ENCODE peak calls at places on chromosome 1, in nine cellular contexts. One of them, this sample, is unnamed.
A peak's percentile ranks its signal among the peaks of the same experiment; 100 is the strongest.

GRCh38 chr1:240706150-240706904 is 94.4 kb upstream of the GREM2 start:
- DNase-seq in amniotic stem cell: peak; percentile 44
- DNase-seq in activated T-cell treated with anti-CD3 and anti-CD28 coated beads, Interleukin-2, amount 50 U/mL, for 48 hours: no peak
- DNase-seq in memory B cell: no peak
- DNase-seq in mammary epithelial cell: no peak
- DNase-seq in hypothalamus: no peak
- DNase-seq in endodermal cell: no peak
- DNase-seq in fibroblast of the conjunctiva: peak; percentile 37
- DNase-seq in stimulated activated CD4-positive, alpha-beta T cell treated with anti-CD3 and anti-CD28 coated beads, Interleukin-12 subunit alpha, Interleukin-12 subunit beta, amount 100 ng/mL, for 4 hours: no peak
- DNase-seq in this sample: no peak

GRCh38 chr1:87450615-87451209 is 122.0 kb downstream of the LMO4 start:
- DNase-seq in amniotic stem cell: no peak
- DNase-seq in activated T-cell treated with anti-CD3 and anti-CD28 coated beads, Interleukin-2, amount 50 U/mL, for 48 hours: peak; percentile 23
- DNase-seq in memory B cell: no peak
- DNase-seq in mammary epithelial cell: no peak
- DNase-seq in hypothalamus: no peak
- DNase-seq in endodermal cell: peak; percentile 61
- DNase-seq in fibroblast of the conjunctiva: no peak
- DNase-seq in stimulated activated CD4-positive, alpha-beta T cell treated with anti-CD3 and anti-CD28 coated beads, Interleukin-12 subunit alpha, Interleukin-12 subunit beta, amount 100 ng/mL, for 4 hours: peak; percentile 7
- DNase-seq in this sample: no peak

GRCh38 chr1:21027805-21028204 is 148.9 kb downstream of the EIF4G3 start:
- DNase-seq in amniotic stem cell: no peak
- DNase-seq in activated T-cell treated with anti-CD3 and anti-CD28 coated beads, Interleukin-2, amount 50 U/mL, for 48 hours: no peak
- DNase-seq in memory B cell: no peak
- DNase-seq in mammary epithelial cell: no peak
- DNase-seq in hypothalamus: no peak
- DNase-seq in endodermal cell: no peak
- DNase-seq in fibroblast of the conjunctiva: no peak
- DNase-seq in stimulated activated CD4-positive, alpha-beta T cell treated with anti-CD3 and anti-CD28 coated beads, Interleukin-12 subunit alpha, Interleukin-12 subunit beta, amount 100 ng/mL, for 4 hours: no peak
- DNase-seq in this sample: no peak

GRCh38 chr1:1217621-1218523 is 3.9 kb upstream of the TNFRSF4 start:
- DNase-seq in amniotic stem cell: no peak
- DNase-seq in activated T-cell treated with anti-CD3 and anti-CD28 coated beads, Interleukin-2, amount 50 U/mL, for 48 hours: peak; percentile 71
- DNase-seq in memory B cell: no peak
- DNase-seq in mammary epithelial cell: peak; percentile 81
- DNase-seq in hypothalamus: no peak
- DNase-seq in endodermal cell: peak; percentile 80
- DNase-seq in fibroblast of the conjunctiva: no peak
- DNase-seq in stimulated activated CD4-positive, alpha-beta T cell treated with anti-CD3 and anti-CD28 coated beads, Interleukin-12 subunit alpha, Interleukin-12 subunit beta, amount 100 ng/mL, for 4 hours: no peak
- DNase-seq in this sample: no peak

GRCh38 chr1:23456226-23456625 is 27.8 kb downstream of the ASAP3 start:
- DNase-seq in amniotic stem cell: no peak
- DNase-seq in activated T-cell treated with anti-CD3 and anti-CD28 coated beads, Interleukin-2, amount 50 U/mL, for 48 hours: no peak
- DNase-seq in memory B cell: no peak
- DNase-seq in mammary epithelial cell: peak; percentile 91
- DNase-seq in hypothalamus: no peak
- DNase-seq in endodermal cell: no peak
- DNase-seq in fibroblast of the conjunctiva: no peak
- DNase-seq in stimulated activated CD4-positive, alpha-beta T cell treated with anti-CD3 and anti-CD28 coated beads, Interleukin-12 subunit alpha, Interleukin-12 subunit beta, amount 100 ng/mL, for 4 hours: no peak
- DNase-seq in this sample: no peak

GRCh38 chr1:85328713-85329376 is 52.4 kb upstream of the BCL10 start:
- DNase-seq in amniotic stem cell: peak; percentile 71
- DNase-seq in activated T-cell treated with anti-CD3 and anti-CD28 coated beads, Interleukin-2, amount 50 U/mL, for 48 hours: no peak
- DNase-seq in memory B cell: no peak
- DNase-seq in mammary epithelial cell: peak; percentile 89
- DNase-seq in hypothalamus: no peak
- DNase-seq in endodermal cell: peak; percentile 78
- DNase-seq in fibroblast of the conjunctiva: peak; percentile 73
- DNase-seq in stimulated activated CD4-positive, alpha-beta T cell treated with anti-CD3 and anti-CD28 coated beads, Interleukin-12 subunit alpha, Interleukin-12 subunit beta, amount 100 ng/mL, for 4 hours: no peak
- DNase-seq in this sample: no peak

GRCh38 chr1:223343692-223344091 is 20.3 kb downstream of the SUSD4 start:
- DNase-seq in amniotic stem cell: no peak
- DNase-seq in activated T-cell treated with anti-CD3 and anti-CD28 coated beads, Interleukin-2, amount 50 U/mL, for 48 hours: no peak
- DNase-seq in memory B cell: no peak
- DNase-seq in mammary epithelial cell: no peak
- DNase-seq in hypothalamus: no peak
- DNase-seq in endodermal cell: no peak
- DNase-seq in fibroblast of the conjunctiva: no peak
- DNase-seq in stimulated activated CD4-positive, alpha-beta T cell treated with anti-CD3 and anti-CD28 coated beads, Interleukin-12 subunit alpha, Interleukin-12 subunit beta, amount 100 ng/mL, for 4 hours: no peak
- DNase-seq in this sample: no peak

GRCh38 chr1:32068891-32069590 is 3.7 kb upstream of the TMEM39B start:
- DNase-seq in amniotic stem cell: no peak
- DNase-seq in activated T-cell treated with anti-CD3 and anti-CD28 coated beads, Interleukin-2, amount 50 U/mL, for 48 hours: no peak
- DNase-seq in memory B cell: no peak
- DNase-seq in mammary epithelial cell: peak; percentile 57
- DNase-seq in hypothalamus: no peak
- DNase-seq in endodermal cell: peak; percentile 67
- DNase-seq in fibroblast of the conjunctiva: no peak
- DNase-seq in stimulated activated CD4-positive, alpha-beta T cell treated with anti-CD3 and anti-CD28 coated beads, Interleukin-12 subunit alpha, Interleukin-12 subunit beta, amount 100 ng/mL, for 4 hours: no peak
- DNase-seq in this sample: no peak

GRCh38 chr1:27070390-27071048 is 57.9 kb upstream of the TENT5B start:
- DNase-seq in amniotic stem cell: no peak
- DNase-seq in activated T-cell treated with anti-CD3 and anti-CD28 coated beads, Interleukin-2, amount 50 U/mL, for 48 hours: no peak
- DNase-seq in memory B cell: no peak
- DNase-seq in mammary epithelial cell: peak; percentile 52
- DNase-seq in hypothalamus: no peak
- DNase-seq in endodermal cell: peak; percentile 85
- DNase-seq in fibroblast of the conjunctiva: no peak
- DNase-seq in stimulated activated CD4-positive, alpha-beta T cell treated with anti-CD3 and anti-CD28 coated beads, Interleukin-12 subunit alpha, Interleukin-12 subunit beta, amount 100 ng/mL, for 4 hours: no peak
- DNase-seq in this sample: no peak

GRCh38 chr1:153488731-153489130 is 28.3 kb upstream of the S100A7 start:
- DNase-seq in amniotic stem cell: no peak
- DNase-seq in activated T-cell treated with anti-CD3 and anti-CD28 coated beads, Interleukin-2, amount 50 U/mL, for 48 hours: no peak
- DNase-seq in memory B cell: no peak
- DNase-seq in mammary epithelial cell: peak; percentile 53
- DNase-seq in hypothalamus: no peak
- DNase-seq in endodermal cell: no peak
- DNase-seq in fibroblast of the conjunctiva: no peak
- DNase-seq in stimulated activated CD4-positive, alpha-beta T cell treated with anti-CD3 and anti-CD28 coated beads, Interleukin-12 subunit alpha, Interleukin-12 subunit beta, amount 100 ng/mL, for 4 hours: no peak
- DNase-seq in this sample: no peak

GRCh38 chr1:214360525-214361164 is 79.7 kb downstream of the SMYD2 start:
- DNase-seq in amniotic stem cell: no peak
- DNase-seq in activated T-cell treated with anti-CD3 and anti-CD28 coated beads, Interleukin-2, amount 50 U/mL, for 48 hours: no peak
- DNase-seq in memory B cell: no peak
- DNase-seq in mammary epithelial cell: no peak
- DNase-seq in hypothalamus: no peak
- DNase-seq in endodermal cell: peak; percentile 5
- DNase-seq in fibroblast of the conjunctiva: no peak
- DNase-seq in stimulated activated CD4-positive, alpha-beta T cell treated with anti-CD3 and anti-CD28 coated beads, Interleukin-12 subunit alpha, Interleukin-12 subunit beta, amount 100 ng/mL, for 4 hours: no peak
- DNase-seq in this sample: no peak

GRCh38 chr1:158830904-158831507 is at the start of gene MNDA:
- DNase-seq in amniotic stem cell: no peak
- DNase-seq in activated T-cell treated with anti-CD3 and anti-CD28 coated beads, Interleukin-2, amount 50 U/mL, for 48 hours: no peak
- DNase-seq in memory B cell: peak; percentile 57
- DNase-seq in mammary epithelial cell: no peak
- DNase-seq in hypothalamus: no peak
- DNase-seq in endodermal cell: no peak
- DNase-seq in fibroblast of the conjunctiva: no peak
- DNase-seq in stimulated activated CD4-positive, alpha-beta T cell treated with anti-CD3 and anti-CD28 coated beads, Interleukin-12 subunit alpha, Interleukin-12 subunit beta, amount 100 ng/mL, for 4 hours: no peak
- DNase-seq in this sample: peak; percentile 23

This sample was measured in naive B cell.